ENCODE peak calls at places on chromosomes 13 and 19, in seven cellular contexts. V is WERI-Rb-1; C is stimulated activated naive CD4-positive, alpha-beta T cell; K is sciatic nerve; Q is Peyer's patch; M is amniotic epithelial cell; H is AG04449. P is an unnamed sample.

GRCh38 chr19:53989600-53990533 is 1.6 kb upstream of the CACNG6 start:
- DNase-seq in V (no peak), C (no peak), K (no peak), Q (no peak), M (peak; percentile 38), H (no peak), P (no peak)

GRCh38 chr13:67977081-67977480 is 746.9 kb upstream of the PCDH9 start:
- DNase-seq in V (no peak), C (no peak), K (no peak), Q (no peak), M (no peak), H (no peak), P (no peak)

GRCh38 chr13:110342474-110342873 is 35.4 kb downstream of the COL4A2 start:
- DNase-seq in V (peak; percentile 4), C (no peak), K (no peak), Q (no peak), M (no peak), H (no peak), P (no peak)

GRCh38 chr19:15288146-15288963 is 44.0 kb downstream of the BRD4 start:
- DNase-seq in V (peak; percentile 75), C (no peak), K (peak; percentile 72), Q (no peak), M (no peak), H (no peak), P (peak; percentile 96)

GRCh38 chr19:10352764-10353671 is 13.6 kb upstream of the ICAM3 start:
- DNase-seq in V (no peak), C (no peak), K (peak; percentile 93), Q (no peak), M (no peak), H (no peak), P (no peak)

GRCh38 chr19:1882089-1882785 is 3.1 kb downstream of the ABHD17A start:
- DNase-seq in V (no peak), C (peak; percentile 72), K (no peak), Q (no peak), M (no peak), H (no peak), P (peak; percentile 65)

GRCh38 chr19:50669319-50670101 is 20.3 kb downstream of the C19orf81 start:
- DNase-seq in V (peak; percentile 58), C (peak; percentile 12), K (no peak), Q (no peak), M (peak; percentile 16), H (no peak), P (peak; percentile 26)

GRCh38 chr19:6393982-6394412 is 1.0 kb upstream of the GTF2F1 start:
- DNase-seq in V (no peak), C (no peak), K (no peak), Q (no peak), M (no peak), H (no peak), P (no peak)

GRCh38 chr19:10251792-10252694 is at the start of gene MRPL4:
- DNase-seq in V (peak; percentile 97), C (peak; percentile 97), K (peak; percentile 96), Q (peak; percentile 95), M (peak; percentile 99), H (peak; percentile 90), P (peak; percentile 99)

GRCh38 chr13:79966039-79966438 is 374.9 kb downstream of the SPRY2 start:
- DNase-seq in V (no peak), C (no peak), K (no peak), Q (no peak), M (peak; percentile 71), H (no peak), P (no peak)

GRCh38 chr13:74191036-74191809 is 57.0 kb upstream of the KLF12 start:
- DNase-seq in V (no peak), C (no peak), K (no peak), Q (no peak), M (no peak), H (no peak), P (no peak)

GRCh38 chr13:20901668-20902437 is 693 bp downstream of the XPO4 start:
- DNase-seq in V (peak; percentile 88), C (peak; percentile 34), K (no peak), Q (peak; percentile 71), M (peak; percentile 45), H (no peak), P (peak; percentile 12)